ENCODE peak calls at places on chromosomes 13 and 19, in six cellular contexts. One of them, this sample, is unnamed.

GRCh38 chr19:1508507-1508856 is 4.3 kb downstream of the ADAMTSL5 start:
- DNase-seq in trophoblast cell: no peak
- DNase-seq in neuronal stem cell: no peak
- DNase-seq in H1: no peak
- DNase-seq in H9: no peak
- DNase-seq in IMR-90: no peak
- DNase-seq in this sample: no peak

GRCh38 chr13:46683879-46684278 is 113.1 kb downstream of the ESD start:
- DNase-seq in trophoblast cell: no peak
- DNase-seq in IMR-90: peak; percentile 46
- DNase-seq in H1: no peak
- DNase-seq in neuronal stem cell: no peak
- DNase-seq in H9: no peak
- DNase-seq in this sample: peak; percentile 28

GRCh38 chr13:97235549-97236206 is 13.5 kb downstream of the MBNL2 start:
- DNase-seq in neuronal stem cell: no peak
- DNase-seq in H1: no peak
- DNase-seq in trophoblast cell: no peak
- DNase-seq in H9: no peak
- DNase-seq in IMR-90: no peak
- DNase-seq in this sample: no peak

GRCh38 chr19:48154003-48154402 is 16.1 kb downstream of the LIG1 start:
- DNase-seq in neuronal stem cell: no peak
- DNase-seq in IMR-90: peak; percentile 3
- DNase-seq in H1: no peak
- DNase-seq in H9: no peak
- DNase-seq in trophoblast cell: no peak
- DNase-seq in this sample: peak; percentile 15

GRCh38 chr19:18473003-18473705 is 35.2 kb upstream of the ISYNA1 start:
- DNase-seq in H9: no peak
- DNase-seq in trophoblast cell: no peak
- DNase-seq in neuronal stem cell: no peak
- DNase-seq in IMR-90: peak; percentile 58
- DNase-seq in H1: no peak
- DNase-seq in this sample: peak; percentile 87

GRCh38 chr13:100989424-100989823 is 314.8 kb upstream of the TMTC4 start:
- DNase-seq in H9: no peak
- DNase-seq in trophoblast cell: no peak
- DNase-seq in H1: no peak
- DNase-seq in IMR-90: no peak
- DNase-seq in neuronal stem cell: no peak
- DNase-seq in this sample: no peak

GRCh38 chr13:46641274-46642081 is 88.5 kb downstream of the LRCH1 start:
- DNase-seq in H9: no peak
- DNase-seq in IMR-90: no peak
- DNase-seq in H1: no peak
- DNase-seq in neuronal stem cell: no peak
- DNase-seq in trophoblast cell: no peak
- DNase-seq in this sample: peak; percentile 45

GRCh38 chr19:18009412-18010066 is 1.6 kb downstream of the ARRDC2 start:
- DNase-seq in trophoblast cell: no peak
- DNase-seq in IMR-90: peak; percentile 17
- DNase-seq in H1: no peak
- DNase-seq in H9: no peak
- DNase-seq in neuronal stem cell: no peak
- DNase-seq in this sample: peak; percentile 31

GRCh38 chr19:54432144-54432738 is 16.8 kb upstream of the LENG8 start:
- DNase-seq in trophoblast cell: peak; percentile 92
- DNase-seq in H1: no peak
- DNase-seq in H9: no peak
- DNase-seq in neuronal stem cell: no peak
- DNase-seq in IMR-90: no peak
- DNase-seq in this sample: no peak

GRCh38 chr13:66888698-66889097 is 341.4 kb downstream of the PCDH9 start:
- DNase-seq in trophoblast cell: no peak
- DNase-seq in IMR-90: peak; percentile 18
- DNase-seq in H1: no peak
- DNase-seq in H9: no peak
- DNase-seq in neuronal stem cell: no peak
- DNase-seq in this sample: peak; percentile 16

GRCh38 chr13:45718992-45719391 is 16.9 kb downstream of the CBY2 start:
- DNase-seq in trophoblast cell: no peak
- DNase-seq in H1: no peak
- DNase-seq in IMR-90: no peak
- DNase-seq in neuronal stem cell: no peak
- DNase-seq in H9: no peak
- DNase-seq in this sample: peak; percentile 24

GRCh38 chr13:51733656-51734334 is 70.2 kb downstream of the DHRS12 start:
- DNase-seq in H9: no peak
- DNase-seq in IMR-90: peak; percentile 15
- DNase-seq in neuronal stem cell: no peak
- DNase-seq in H1: no peak
- DNase-seq in trophoblast cell: no peak
- DNase-seq in this sample: peak; percentile 41

GRCh38 chr13:101624210-101624922 is 171.9 kb downstream of the ITGBL1 start:
- DNase-seq in H9: peak; percentile 36
- DNase-seq in neuronal stem cell: no peak
- DNase-seq in IMR-90: peak; percentile 11
- DNase-seq in trophoblast cell: no peak
- DNase-seq in H1: no peak
- DNase-seq in this sample: peak; percentile 26

GRCh38 chr19:3808420-3809143 is 22.4 kb upstream of the MATK start:
- DNase-seq in neuronal stem cell: no peak
- DNase-seq in H9: peak; percentile 28
- DNase-seq in H1: no peak
- DNase-seq in trophoblast cell: no peak
- DNase-seq in IMR-90: no peak
- DNase-seq in this sample: no peak

GRCh38 chr19:8038815-8039214 is 13.7 kb upstream of the CCL25 start:
- DNase-seq in IMR-90: no peak
- DNase-seq in trophoblast cell: no peak
- DNase-seq in neuronal stem cell: no peak
- DNase-seq in H9: no peak
- DNase-seq in H1: no peak
- DNase-seq in this sample: no peak

GRCh38 chr19:32818536-32818935 is 51.0 kb downstream of the SLC7A9 start:
- DNase-seq in H1: no peak
- DNase-seq in IMR-90: no peak
- DNase-seq in trophoblast cell: no peak
- DNase-seq in H9: no peak
- DNase-seq in neuronal stem cell: no peak
- DNase-seq in this sample: no peak

GRCh38 chr19:21677696-21678418 is 89.5 kb downstream of the ZNF100 start:
- DNase-seq in neuronal stem cell: no peak
- DNase-seq in H1: no peak
- DNase-seq in IMR-90: no peak
- DNase-seq in trophoblast cell: no peak
- DNase-seq in H9: no peak
- DNase-seq in this sample: no peak

GRCh38 chr13:41188584-41188983 is 5.8 kb downstream of the KBTBD7 start:
- DNase-seq in neuronal stem cell: no peak
- DNase-seq in H9: no peak
- DNase-seq in IMR-90: peak; percentile 89
- DNase-seq in H1: no peak
- DNase-seq in trophoblast cell: peak; percentile 34
- DNase-seq in this sample: peak; percentile 32

GRCh38 chr19:55447421-55448174 is 4.5 kb upstream of the SHISA7 start:
- DNase-seq in trophoblast cell: no peak
- DNase-seq in neuronal stem cell: no peak
- DNase-seq in IMR-90: peak; percentile 15
- DNase-seq in H9: no peak
- DNase-seq in H1: no peak
- DNase-seq in this sample: peak; percentile 35

GRCh38 chr13:75505327-75505726 is 23.4 kb upstream of the TBC1D4 start:
- DNase-seq in neuronal stem cell: no peak
- DNase-seq in IMR-90: no peak
- DNase-seq in trophoblast cell: no peak
- DNase-seq in H9: no peak
- DNase-seq in H1: no peak
- DNase-seq in this sample: no peak

GRCh38 chr13:36965767-36966166 is 33.4 kb downstream of the ALG5 start:
- DNase-seq in IMR-90: peak; percentile 90
- DNase-seq in H9: no peak
- DNase-seq in trophoblast cell: peak; percentile 52
- DNase-seq in neuronal stem cell: no peak
- DNase-seq in H1: no peak
- DNase-seq in this sample: peak; percentile 70

GRCh38 chr13:40764587-40765403 is 6.2 kb downstream of the MRPS31 start:
- DNase-seq in H9: no peak
- DNase-seq in trophoblast cell: no peak
- DNase-seq in H1: no peak
- DNase-seq in IMR-90: no peak
- DNase-seq in neuronal stem cell: no peak
- DNase-seq in this sample: no peak

GRCh38 chr13:71979616-71980015 is 112.6 kb upstream of the DACH1 start:
- DNase-seq in neuronal stem cell: no peak
- DNase-seq in IMR-90: no peak
- DNase-seq in trophoblast cell: no peak
- DNase-seq in H9: peak; percentile 45
- DNase-seq in H1: peak; percentile 49
- DNase-seq in this sample: peak; percentile 3

GRCh38 chr13:47066261-47066660 is 169.4 kb upstream of the HTR2A start:
- DNase-seq in trophoblast cell: no peak
- DNase-seq in H9: no peak
- DNase-seq in H1: no peak
- DNase-seq in IMR-90: peak; percentile 9
- DNase-seq in neuronal stem cell: no peak
- DNase-seq in this sample: peak; percentile 12

GRCh38 chr13:95535243-95535642 is 17.3 kb upstream of the CLDN10 start:
- DNase-seq in IMR-90: peak; percentile 73
- DNase-seq in H1: no peak
- DNase-seq in trophoblast cell: peak; percentile 9
- DNase-seq in H9: no peak
- DNase-seq in neuronal stem cell: no peak
- DNase-seq in this sample: peak; percentile 26

GRCh38 chr13:24215732-24216131 is 55.2 kb downstream of the SPATA13 start:
- DNase-seq in neuronal stem cell: no peak
- DNase-seq in IMR-90: peak; percentile 60
- DNase-seq in H9: no peak
- DNase-seq in H1: no peak
- DNase-seq in trophoblast cell: no peak
- DNase-seq in this sample: peak; percentile 14

GRCh38 chr19:35360880-35361420 is 2.7 kb downstream of the FFAR3 start:
- DNase-seq in IMR-90: no peak
- DNase-seq in trophoblast cell: no peak
- DNase-seq in neuronal stem cell: no peak
- DNase-seq in H1: no peak
- DNase-seq in H9: peak; percentile 4
- DNase-seq in this sample: no peak

GRCh38 chr19:4058696-4059492 is 7.8 kb downstream of the ZBTB7A start:
- DNase-seq in IMR-90: no peak
- DNase-seq in H1: no peak
- DNase-seq in neuronal stem cell: no peak
- DNase-seq in trophoblast cell: no peak
- DNase-seq in H9: peak; percentile 30
- DNase-seq in this sample: no peak

GRCh38 chr19:57570707-57571106 is 8.0 kb downstream of the ZNF416 start:
- DNase-seq in IMR-90: no peak
- DNase-seq in H9: no peak
- DNase-seq in neuronal stem cell: no peak
- DNase-seq in H1: no peak
- DNase-seq in trophoblast cell: no peak
- DNase-seq in this sample: no peak

GRCh38 chr13:43061496-43062280 is 38.3 kb downstream of the DNAJC15 start:
- DNase-seq in trophoblast cell: peak; percentile 64
- DNase-seq in H1: no peak
- DNase-seq in IMR-90: no peak
- DNase-seq in H9: no peak
- DNase-seq in neuronal stem cell: no peak
- DNase-seq in this sample: no peak

GRCh38 chr19:1384478-1385110 is 887 bp downstream of the NDUFS7 start:
- DNase-seq in trophoblast cell: no peak
- DNase-seq in H1: no peak
- DNase-seq in H9: no peak
- DNase-seq in IMR-90: no peak
- DNase-seq in neuronal stem cell: no peak
- DNase-seq in this sample: peak; percentile 26

GRCh38 chr13:108610517-108610916 is 18.9 kb upstream of the MYO16 start:
- DNase-seq in H1: no peak
- DNase-seq in IMR-90: no peak
- DNase-seq in H9: no peak
- DNase-seq in trophoblast cell: no peak
- DNase-seq in neuronal stem cell: no peak
- DNase-seq in this sample: no peak
- H3K14ac ChIP-seq in H1: no peak overlapping the region
- H3K14ac ChIP-seq in IMR-90: no peak overlapping the region
- H3K14ac ChIP-seq in H9: no peak overlapping the region
- H3K14ac ChIP-seq in trophoblast cell: no peak overlapping the region
- H3K14ac ChIP-seq in neuronal stem cell: no peak overlapping the region
- H3K14ac ChIP-seq in this sample: no peak overlapping the region

GRCh38 chr19:34088292-34088691 is 84.0 kb upstream of the LSM14A start:
- DNase-seq in trophoblast cell: no peak
- DNase-seq in H9: no peak
- DNase-seq in H1: no peak
- DNase-seq in IMR-90: no peak
- DNase-seq in neuronal stem cell: no peak
- DNase-seq in this sample: no peak
- H3K14ac ChIP-seq in trophoblast cell: no peak overlapping the region
- H3K14ac ChIP-seq in H9: no peak overlapping the region
- H3K14ac ChIP-seq in H1: no peak overlapping the region
- H3K14ac ChIP-seq in IMR-90: no peak overlapping the region
- H3K14ac ChIP-seq in neuronal stem cell: no peak overlapping the region
- H3K14ac ChIP-seq in this sample: no peak overlapping the region

GRCh38 chr13:109055850-109056249 is 426.4 kb downstream of the MYO16 start:
- DNase-seq in IMR-90: no peak
- DNase-seq in trophoblast cell: no peak
- DNase-seq in neuronal stem cell: no peak
- DNase-seq in H9: no peak
- DNase-seq in H1: no peak
- DNase-seq in this sample: no peak
- H3K14ac ChIP-seq in IMR-90: no peak overlapping the region
- H3K14ac ChIP-seq in trophoblast cell: no peak overlapping the region
- H3K14ac ChIP-seq in neuronal stem cell: no peak overlapping the region
- H3K14ac ChIP-seq in H9: no peak overlapping the region
- H3K14ac ChIP-seq in H1: no peak overlapping the region
- H3K14ac ChIP-seq in this sample: no peak overlapping the region

DNA sequence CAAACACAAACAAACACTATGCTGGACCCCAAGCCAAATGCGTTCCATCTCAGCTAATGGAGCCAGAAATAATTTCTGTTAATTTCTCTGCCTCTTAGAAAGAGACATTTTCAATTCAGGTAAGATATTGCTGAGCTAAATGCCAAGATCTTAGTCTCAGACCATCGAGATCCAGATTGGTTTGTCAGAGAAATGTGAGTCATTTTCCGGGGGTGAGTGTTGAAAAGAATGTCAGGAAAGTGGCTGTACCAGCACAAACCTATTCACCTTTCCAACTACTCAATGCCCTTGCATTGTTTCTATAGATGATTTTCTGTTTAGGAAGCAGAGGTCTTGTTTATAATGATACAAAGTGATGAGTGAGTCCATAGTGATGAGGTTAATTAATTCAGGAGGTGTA is 266.8 kb upstream of the TSHZ3 start:
- DNase-seq in IMR-90: no peak
- DNase-seq in H9: no peak
- DNase-seq in neuronal stem cell: no peak
- DNase-seq in trophoblast cell: no peak
- DNase-seq in H1: no peak
- DNase-seq in this sample: no peak
- H3K14ac ChIP-seq in IMR-90: no peak overlapping the region
- H3K14ac ChIP-seq in H9: no peak overlapping the region
- H3K14ac ChIP-seq in neuronal stem cell: no peak overlapping the region
- H3K14ac ChIP-seq in trophoblast cell: no peak overlapping the region
- H3K14ac ChIP-seq in H1: no peak overlapping the region
- H3K14ac ChIP-seq in this sample: no peak overlapping the region

This sample was measured in mesenchymal stem cell.